ENCODE peak calls at places on chromosomes 11 and 22, in seven cellular contexts. B is neuronal stem cell, Y is neural progenitor cell, P is PC-3, W is K562, V is fibroblast of lung, Z is mammary epithelial cell. A is an unnamed sample.

GRCh38 chr11:1458340-1459218 is 28.0 kb downstream of the MOB2 start:
- DNase-seq in P (peak; percentile 4), V (peak; percentile 80), W (peak; percentile 86), B (peak; percentile 35), Y (peak; percentile 70), Z (no peak), A (peak; percentile 57)

GRCh38 chr11:68324695-68325094 is 12.3 kb downstream of the LRP5 start:
- DNase-seq in Z (no peak), W (no peak), B (no peak), Y (no peak), P (no peak), V (no peak), A (no peak)

GRCh38 chr11:74417860-74418508 is 19.8 kb upstream of the PGM2L1 start:
- DNase-seq in Y (no peak), B (no peak), P (no peak), V (no peak), Z (no peak), W (no peak), A (no peak)

GRCh38 chr22:33920927-33921575 is 775 bp upstream of the LARGE1 start:
- DNase-seq in W (peak; percentile 88), B (peak; percentile 97), V (peak; percentile 93), Z (peak; percentile 96), P (peak; percentile 77), Y (peak; percentile 99), A (peak; percentile 93)

GRCh38 chr11:8287297-8288070 is 23.8 kb upstream of the LMO1 start:
- DNase-seq in Y (peak; percentile 1), B (no peak), W (no peak), Z (no peak), V (no peak), P (no peak), A (no peak)

GRCh38 chr22:42808516-42808915 is 48.6 kb downstream of the ARFGAP3 start:
- DNase-seq in Z (no peak), Y (no peak), P (no peak), V (no peak), W (no peak), B (no peak), A (no peak)

GRCh38 chr22:32053165-32053755 is 10.2 kb downstream of the SLC5A1 start:
- DNase-seq in Y (no peak), Z (no peak), W (no peak), P (no peak), V (no peak), B (no peak), A (no peak)

GRCh38 chr11:17991799-17992433 is 20.9 kb downstream of the SERGEF start:
- DNase-seq in V (peak; percentile 75), Y (peak; percentile 67), W (peak; percentile 64), Z (peak; percentile 32), B (no peak), P (peak; percentile 49), A (peak; percentile 83)

GRCh38 chr11:107018902-107019493 is 722 bp upstream of the GUCY1A2 start:
- DNase-seq in W (peak; percentile 18), P (peak; percentile 75), B (peak; percentile 71), Y (peak; percentile 93), Z (peak; percentile 53), V (peak; percentile 75), A (no peak)

GRCh38 chr11:1744137-1744878 is 6.1 kb downstream of the IFITM10 start:
- DNase-seq in Z (no peak), V (no peak), Y (no peak), P (no peak), B (no peak), W (no peak), A (no peak)

GRCh38 chr22:21711851-21712250 is 23.7 kb downstream of the YPEL1 start:
- DNase-seq in P (no peak), W (no peak), B (no peak), Y (no peak), V (no peak), Z (no peak), A (no peak)

GRCh38 chr22:21714784-21715183 is 20.8 kb downstream of the YPEL1 start:
- DNase-seq in V (no peak), P (peak; percentile 28), W (no peak), Z (no peak), Y (no peak), B (no peak), A (no peak)

GRCh38 chr22:21712751-21713427 is 22.7 kb downstream of the YPEL1 start:
- DNase-seq in W (peak; percentile 99), Z (peak; percentile 59), V (peak; percentile 83), Y (peak; percentile 80), B (no peak), P (peak; percentile 73), A (peak; percentile 81)

GRCh38 chr22:21714059-21714770 is 21.4 kb downstream of the YPEL1 start:
- DNase-seq in W (no peak), B (no peak), P (no peak), V (no peak), Z (no peak), Y (no peak), A (no peak)

DNA sequence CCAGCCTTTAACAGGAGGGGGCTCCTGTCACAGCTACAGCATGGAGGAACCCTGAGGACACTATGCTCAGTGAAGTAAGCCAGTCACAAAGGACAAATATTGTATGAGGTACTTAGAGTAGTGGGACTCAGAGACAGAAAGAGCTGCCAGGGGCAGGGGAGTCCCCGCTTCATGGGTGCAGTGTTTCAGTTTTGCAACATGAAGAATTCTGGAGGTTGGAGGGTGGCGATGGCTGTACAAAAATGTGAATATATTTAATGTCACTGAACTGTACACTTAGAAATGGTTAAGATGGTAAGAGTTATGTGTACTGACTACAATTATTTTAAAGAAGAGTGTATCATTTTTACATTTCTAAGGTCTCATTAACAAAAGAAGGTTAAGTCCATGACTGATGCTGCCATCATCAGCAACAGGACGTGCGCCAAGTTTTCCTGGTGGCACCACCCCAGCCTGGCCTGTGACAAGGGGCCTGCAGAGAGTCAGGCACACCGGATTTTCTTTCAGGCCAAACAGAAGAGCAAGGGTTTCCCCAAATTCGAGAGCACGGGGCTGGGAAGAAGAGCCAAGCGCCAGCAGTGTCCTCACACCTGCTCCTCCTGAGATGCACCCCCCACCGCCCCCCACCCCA is 22.1 kb downstream of the YPEL1 start:
- DNase-seq in W (no peak), Z (no peak), Y (no peak), B (no peak), V (no peak), P (peak; percentile 59), A (no peak)
- H3K4me3 ChIP-seq in W (no peak overlapping the region), Z (no peak overlapping the region), Y (no peak overlapping the region), B (no peak overlapping the region), V (no peak overlapping the region), P (peak overlapping the region; percentile 19), A (no peak overlapping the region)

DNA sequence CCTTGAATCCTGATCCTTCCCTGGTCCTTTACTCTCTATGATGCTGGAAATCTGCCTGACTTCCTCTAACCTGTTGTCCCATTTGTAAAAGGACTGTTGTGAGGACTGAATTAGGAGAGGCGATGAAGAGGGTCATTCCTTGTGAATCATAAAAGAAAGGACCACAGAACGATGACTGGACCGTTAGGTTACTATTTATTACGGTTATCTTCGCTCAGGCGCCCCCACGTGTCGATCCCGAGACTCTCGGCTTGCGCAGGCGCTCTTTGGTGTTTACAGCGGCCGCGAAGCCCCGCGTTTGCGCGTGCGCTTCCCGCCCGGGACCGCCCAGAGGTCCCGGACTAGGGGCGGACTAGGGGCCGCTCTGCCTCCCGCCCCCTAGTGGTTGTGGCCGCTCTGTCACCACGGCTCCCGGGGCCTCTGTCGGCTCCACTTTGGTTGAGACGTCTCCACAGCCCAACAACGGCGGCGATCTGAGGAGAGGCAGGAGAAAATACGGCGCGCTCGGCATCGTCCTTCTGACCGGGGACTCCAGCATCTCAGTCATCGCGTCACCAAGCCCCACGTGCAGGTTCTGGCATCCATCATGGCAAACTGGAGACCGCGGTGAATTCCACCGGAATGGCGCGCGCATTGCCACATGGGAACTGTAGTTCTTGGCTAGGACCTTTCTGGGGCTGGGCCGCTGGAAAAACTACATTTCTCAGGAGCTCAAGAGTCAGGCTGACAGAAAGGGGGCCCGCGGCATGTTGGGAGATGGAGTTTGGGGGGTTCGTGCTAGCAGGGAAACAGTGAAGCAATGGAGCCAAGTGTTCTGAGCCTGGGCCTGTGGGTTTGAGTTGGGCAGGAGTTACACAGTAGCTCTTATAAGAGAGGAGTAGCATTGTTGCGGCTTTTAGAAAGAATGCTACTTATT is at the start of gene STARD10:
- DNase-seq in P (peak; percentile 99), Z (peak; percentile 94), W (peak; percentile 99), V (peak; percentile 94), B (peak; percentile 95), Y (peak; percentile 99), A (peak; percentile 98)
- H3K9ac ChIP-seq in P (peak within 1 kb of the TSS; percentile 77), Z (peak within 1 kb of the TSS; percentile 61), W (peak within 1 kb of the TSS; percentile 70), V (peak within 1 kb of the TSS; percentile 51), B (peak within 1 kb of the TSS; percentile 91), Y (no peak within 1 kb of the TSS), A (peak within 1 kb of the TSS; percentile 75)

GRCh38 chr11:76667271-76667818 is 3.2 kb downstream of the LRRC32 start:
- DNase-seq in Y (no peak), B (no peak), W (no peak), Z (no peak), P (no peak), V (no peak), A (no peak)
- H3K4me2 ChIP-seq in Y (no peak overlapping the region), B (no peak overlapping the region), W (no peak overlapping the region), Z (no peak overlapping the region), P (no peak overlapping the region), V (peak overlapping the region; percentile 30), A (no peak overlapping the region)

DNA sequence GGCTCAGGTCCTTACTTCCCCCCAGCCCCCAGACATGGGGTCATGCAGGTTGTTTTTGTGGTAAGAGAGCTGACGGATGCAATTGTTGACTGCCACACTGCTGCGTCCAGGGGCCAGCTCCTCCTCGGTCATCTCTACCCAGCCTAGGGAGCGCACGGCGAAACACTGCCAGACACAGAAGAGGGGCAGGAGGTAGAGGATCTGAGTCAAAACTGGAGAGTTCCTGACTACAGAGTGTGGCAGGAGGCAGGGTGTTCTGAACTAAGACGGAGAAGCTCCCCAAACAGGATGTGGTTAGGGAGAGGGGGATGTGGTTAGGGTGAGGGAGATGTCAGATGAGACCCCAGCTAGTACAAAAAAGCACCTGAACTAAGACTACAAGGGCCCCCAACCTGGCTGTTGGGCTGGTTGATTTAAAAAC is 12.3 kb downstream of the SMPD1 start:
- DNase-seq in Z (no peak), P (no peak), W (no peak), V (no peak), B (no peak), Y (no peak), A (no peak)
- H3K4me3 ChIP-seq in Z (no peak overlapping the region), P (no peak overlapping the region), W (no peak overlapping the region), V (no peak overlapping the region), B (no peak overlapping the region), Y (no peak overlapping the region), A (no peak overlapping the region)

DNA sequence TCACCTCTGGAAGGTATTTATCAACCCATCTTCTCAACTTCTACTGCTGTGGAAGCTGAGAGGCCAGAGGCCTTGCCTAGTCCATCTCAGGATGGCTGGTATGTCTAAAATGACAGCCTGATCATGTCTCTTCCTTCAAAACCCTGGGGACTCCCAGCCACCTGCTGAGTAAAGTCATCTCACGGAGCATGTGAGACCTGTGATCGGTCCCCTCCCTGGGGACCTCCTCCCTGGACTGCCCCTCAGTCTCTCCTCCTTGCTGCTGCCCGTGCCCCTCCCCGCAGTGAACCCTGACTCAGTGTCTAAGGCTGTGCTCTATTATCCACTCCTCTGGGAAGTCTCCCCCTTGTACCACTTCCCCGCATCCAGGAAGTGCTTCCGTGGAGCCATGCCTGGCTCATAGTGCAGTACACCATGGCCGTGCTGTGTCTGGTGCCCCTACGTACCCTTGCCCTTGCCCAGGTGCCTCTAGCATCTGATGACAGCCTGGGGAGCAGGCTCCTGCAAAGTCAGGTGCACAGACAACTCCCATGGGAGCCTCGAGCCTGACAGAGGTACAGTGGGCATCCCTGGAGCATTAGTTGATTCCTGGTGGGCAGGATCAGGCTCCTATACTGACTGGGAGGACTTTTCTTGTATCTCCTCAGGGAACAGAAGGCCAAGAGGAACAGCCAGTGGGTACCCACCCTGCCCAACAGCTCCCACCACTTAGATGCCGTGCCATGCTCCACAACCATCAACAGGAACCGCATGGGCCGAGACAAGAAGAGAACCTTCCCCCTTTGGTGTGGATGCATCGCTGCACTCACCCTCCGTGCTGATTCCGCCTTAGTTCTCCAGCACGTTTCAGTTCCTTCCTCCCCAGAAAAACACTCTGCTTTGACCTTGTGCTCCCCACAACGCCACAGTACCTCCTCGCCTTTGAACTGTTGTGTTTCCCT is 13.8 kb downstream of the SMARCB1 start:
- DNase-seq in V (no peak), P (no peak), B (no peak), Z (no peak), Y (no peak), W (no peak), A (peak; percentile 94)
- H3K9ac ChIP-seq in V (no peak overlapping the region), P (no peak overlapping the region), B (peak overlapping the region; percentile 30), Z (no peak overlapping the region), Y (no peak overlapping the region), W (no peak overlapping the region), A (peak overlapping the region; percentile 82)

A was measured in Karpas-422.